ENCODE peak calls at places on chromosomes 1 and 21, in ten cellular contexts. B is activated T-cell treated with anti-CD3 and anti-CD28 coated beads for 1 hour, D is T-helper 9 cell, E is GM23248, C is T-helper 17 cell, M is amniotic stem cell, O is WTC11, T is transverse colon, U is AG04449, R is activated T-helper 1 cell treated with Interleukin-2 at 50 U/mL for 16 hours. F is an unnamed sample.

GRCh38 chr1:153957744-153958110 is 685 bp downstream of the CRTC2 start:
- DNase-seq in O (no peak), D (no peak), B (no peak), T (peak), E (no peak), C (peak), R (no peak), U (no peak), M (no peak), F (peak)

GRCh38 chr1:155107309-155108283 is 20.1 kb upstream of the EFNA1 start:
- DNase-seq in B (no peak), E (no peak), R (no peak), D (no peak), M (no peak), C (no peak), T (no peak), O (no peak), U (no peak), F (no peak)

GRCh38 chr21:39073063-39073462 is 110.2 kb downstream of the PSMG1 start:
- DNase-seq in T (no peak), R (no peak), B (no peak), D (no peak), E (no peak), O (no peak), U (no peak), C (no peak), M (no peak), F (no peak)

GRCh38 chr1:43975249-43975961 is 645 bp downstream of the ATP6V0B start:
- DNase-seq in D (peak), E (peak), B (no peak), R (peak), T (peak), U (no peak), M (no peak), C (no peak), O (peak), F (peak)

GRCh38 chr1:235642021-235642942 is 7.3 kb downstream of the GNG4 start:
- DNase-seq in O (peak), U (no peak), B (peak), C (peak), R (peak), D (peak), T (no peak), E (no peak), M (no peak), F (peak)

GRCh38 chr1:44405041-44405803 is at the start of gene RNF220:
- DNase-seq in U (peak), T (peak), M (peak), R (no peak), O (peak), D (no peak), C (no peak), E (peak), B (no peak), F (no peak)

GRCh38 chr1:226557424-226557823 is 8.9 kb downstream of the STUM start:
- DNase-seq in O (no peak), U (no peak), T (no peak), E (no peak), B (no peak), M (no peak), D (no peak), R (no peak), C (no peak), F (no peak)

GRCh38 chr1:116909511-116910378 is at the start of gene PTGFRN:
- DNase-seq in U (no peak), D (peak), R (no peak), B (peak), C (peak), T (peak), M (peak), E (peak), O (peak), F (peak)

GRCh38 chr1:31793086-31793485 is 22.7 kb downstream of the SPOCD1 start:
- DNase-seq in R (no peak), T (no peak), B (no peak), M (no peak), E (no peak), C (no peak), O (no peak), U (no peak), D (no peak), F (no peak)

GRCh38 chr21:18460979-18461378 is 57.4 kb upstream of the TMPRSS15 start:
- DNase-seq in T (no peak), D (no peak), U (no peak), O (no peak), E (no peak), C (no peak), R (no peak), B (no peak), M (no peak), F (no peak)

GRCh38 chr1:17516303-17517214 is 22.9 kb upstream of the ARHGEF10L start:
- DNase-seq in E (no peak), T (peak), D (no peak), B (no peak), U (no peak), O (no peak), C (no peak), M (no peak), R (no peak), F (no peak)

GRCh38 chr21:44596068-44596725 is 3.9 kb upstream of the KRTAP10-6 start:
- DNase-seq in R (no peak), E (peak), O (no peak), D (no peak), C (no peak), B (no peak), M (no peak), T (no peak), U (no peak), F (no peak)

F was measured in activated effector memory CD4-positive, alpha-beta T cell treated with Interleukin-2 at 50 U/mL for 16 hours.